ENCODE peak calls at places on chromosomes 6 and 20, in seven cellular contexts. O is mesendoderm; M is endodermal cell; H is CD8-positive, alpha-beta T cell; I is tibial artery; C is fibroblast of lung; Y is cardiac muscle cell. T is an unnamed sample.

GRCh38 chr20:57409672-57410397 is 18.6 kb downstream of the RBM38 start:
- DNase-seq in I (no peak), O (no peak), M (no peak), C (no peak), H (no peak), Y (peak), T (no peak)

GRCh38 chr6:116059713-116060571 is 749 bp downstream of the FRK start:
- DNase-seq in O (no peak), C (peak), I (no peak), H (no peak), Y (no peak), M (no peak), T (no peak)

GRCh38 chr6:66418906-66419305 is 711.9 kb upstream of the EYS start:
- DNase-seq in I (no peak), Y (no peak), M (no peak), O (no peak), C (no peak), H (no peak), T (no peak)

GRCh38 chr6:35596448-35597442 is 84.0 kb upstream of the TULP1 start:
- DNase-seq in H (no peak), M (no peak), O (no peak), Y (no peak), I (no peak), C (peak), T (no peak)

GRCh38 chr6:52457096-52457495 is 37.0 kb downstream of the EFHC1 start:
- DNase-seq in Y (no peak), O (no peak), C (no peak), I (no peak), H (no peak), M (no peak), T (no peak)

GRCh38 chr6:131159578-131159977 is 24.3 kb downstream of the AKAP7 start:
- DNase-seq in I (no peak), Y (no peak), C (peak), H (no peak), M (no peak), O (no peak), T (no peak)

GRCh38 chr6:13413906-13414555 is 73.4 kb downstream of the GFOD1 start:
- DNase-seq in O (no peak), I (peak), H (no peak), Y (no peak), M (no peak), C (peak), T (no peak)

GRCh38 chr20:19802492-19803158 is 44.6 kb downstream of the RIN2 start:
- DNase-seq in I (no peak), C (no peak), O (peak), M (peak), H (no peak), Y (peak), T (peak)

GRCh38 chr6:45555981-45556771 is 178.4 kb upstream of the SUPT3H start:
- DNase-seq in O (no peak), C (peak), I (no peak), M (no peak), Y (no peak), H (no peak), T (no peak)

GRCh38 chr6:3213334-3213695 is 14.1 kb downstream of the TUBB2B start:
- DNase-seq in O (no peak), H (no peak), I (no peak), Y (no peak), M (no peak), C (no peak), T (no peak)

GRCh38 chr6:69705954-69706353 is 90.9 kb downstream of the LMBRD1 start:
- DNase-seq in H (no peak), I (no peak), O (peak), M (peak), C (no peak), Y (no peak), T (peak)

GRCh38 chr6:26553264-26553738 is 15.1 kb downstream of the HMGN4 start:
- DNase-seq in C (peak), H (peak), O (peak), M (peak), I (peak), Y (peak), T (no peak)

GRCh38 chr20:47551841-47552240 is 50.2 kb downstream of the NCOA3 start:
- DNase-seq in M (no peak), C (no peak), H (no peak), I (no peak), O (peak), Y (peak), T (peak)

GRCh38 chr6:1388927-1389790 is at the start of gene FOXF2:
- DNase-seq in C (peak), Y (peak), O (peak), M (peak), H (no peak), I (no peak), T (peak)

GRCh38 chr20:17690144-17690543 is 8.1 kb upstream of the RRBP1 start:
- DNase-seq in I (no peak), Y (no peak), C (no peak), O (no peak), H (no peak), M (no peak), T (no peak)

GRCh38 chr6:39128832-39129231 is 13.8 kb upstream of the SAYSD1 start:
- DNase-seq in C (no peak), H (no peak), Y (no peak), O (no peak), M (no peak), I (no peak), T (no peak)

GRCh38 chr6:14732845-14733757 is 512.8 kb upstream of the JARID2 start:
- DNase-seq in M (peak), I (no peak), C (peak), O (peak), H (no peak), Y (no peak), T (peak)

GRCh38 chr20:44247676-44248419 is 740 bp downstream of the GDAP1L1 start:
- DNase-seq in Y (peak), H (no peak), O (peak), I (no peak), M (peak), C (peak), T (peak)

GRCh38 chr20:47972916-47973309 is 187.6 kb upstream of the SULF2 start:
- DNase-seq in C (no peak), O (no peak), I (no peak), M (no peak), H (no peak), Y (no peak), T (no peak)

GRCh38 chr6:157329829-157330228 is 6.5 kb upstream of the TMEM242 start:
- DNase-seq in H (no peak), Y (no peak), M (no peak), I (no peak), C (no peak), O (peak), T (no peak)

GRCh38 chr6:108588586-108588985 is 27.9 kb downstream of the FOXO3 start:
- DNase-seq in M (peak), Y (no peak), C (peak), O (peak), H (no peak), I (no peak), T (no peak)

GRCh38 chr6:28953039-28953872 is 29.5 kb upstream of the TRIM27 start:
- DNase-seq in C (peak), I (no peak), H (peak), M (peak), Y (peak), O (peak), T (peak)

GRCh38 chr6:137882225-137882961 is 15.3 kb downstream of the TNFAIP3 start:
- DNase-seq in C (no peak), I (no peak), H (no peak), O (no peak), M (no peak), Y (no peak), T (no peak)

GRCh38 chr6:129901910-129902309 is 40.8 kb upstream of the TMEM244 start:
- DNase-seq in I (no peak), O (no peak), H (no peak), Y (no peak), C (no peak), M (no peak), T (no peak)

GRCh38 chr6:89254569-89254968 is 37.4 kb upstream of the GABRR1 start:
- DNase-seq in I (no peak), H (no peak), C (no peak), Y (no peak), M (no peak), O (no peak), T (no peak)

GRCh38 chr20:50380697-50381040 is 129.5 kb upstream of the PTPN1 start:
- DNase-seq in Y (no peak), O (no peak), C (peak), I (no peak), M (no peak), H (no peak), T (peak)

GRCh38 chr20:57308451-57309410 is 20.9 kb upstream of the SPO11 start:
- DNase-seq in H (no peak), O (no peak), I (no peak), M (no peak), Y (no peak), C (no peak), T (no peak)

GRCh38 chr6:25017932-25018581 is 82.3 kb upstream of the RIPOR2 start:
- DNase-seq in O (peak), M (peak), H (peak), Y (peak), C (peak), I (peak), T (no peak)

GRCh38 chr6:52130440-52130839 is 43.0 kb upstream of the PKHD1 start:
- DNase-seq in I (no peak), O (peak), H (no peak), C (no peak), Y (no peak), M (no peak), T (no peak)

GRCh38 chr6:57172136-57173055 is at the start of gene BAG2:
- DNase-seq in C (peak), I (peak), M (peak), Y (peak), H (peak), O (peak), T (peak)

GRCh38 chr20:46746972-46747371 is 37.5 kb downstream of the SLC2A10 start:
- DNase-seq in C (peak), I (no peak), H (no peak), M (no peak), Y (no peak), O (peak), T (peak)

GRCh38 chr6:77463308-77463880 is at the start of gene HTR1B:
- DNase-seq in I (no peak), C (no peak), H (no peak), Y (peak), M (peak), O (peak), T (peak)

GRCh38 chr6:25395731-25396130 is 116.6 kb downstream of the CARMIL1 start:
- DNase-seq in H (no peak), M (no peak), I (no peak), C (no peak), O (no peak), Y (no peak), T (no peak)

GRCh38 chr6:159117031-159117430 is 52.2 kb upstream of the FNDC1 start:
- DNase-seq in C (peak), H (no peak), Y (no peak), I (no peak), M (no peak), O (no peak), T (no peak)
- H3K27ac ChIP-seq in C (no peak), H (no peak), Y (no peak), I (no peak), M (no peak), O (no peak), T (no peak)

DNA sequence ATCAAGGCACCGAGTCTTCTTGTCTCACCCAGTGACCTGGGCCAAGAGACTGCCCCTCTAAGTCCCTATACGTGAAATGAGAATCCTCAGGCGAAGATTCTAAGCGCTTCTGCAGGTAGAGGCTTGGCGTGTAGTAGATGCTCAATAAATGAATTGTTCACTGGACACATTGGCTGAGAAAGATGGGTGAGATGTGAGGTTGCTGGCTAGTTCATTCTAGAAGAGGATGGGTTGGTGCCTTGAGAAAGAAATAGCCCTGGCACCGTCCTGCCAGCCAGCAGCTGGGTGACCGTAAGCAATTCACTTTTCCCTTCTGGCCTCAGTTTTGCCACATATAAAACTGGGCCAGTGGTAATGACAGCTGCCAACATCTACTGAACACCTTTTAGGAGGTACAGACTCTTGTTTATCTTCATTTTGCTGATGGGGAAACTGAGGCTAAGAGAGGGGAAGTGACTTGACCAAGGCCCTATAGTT is 1.4 kb downstream of the SRC start:
- DNase-seq in O (no peak), H (no peak), I (no peak), C (no peak), Y (no peak), M (no peak), T (no peak)
- H3K4me3 ChIP-seq in O (no peak), H (no peak), I (peak), C (peak), Y (no peak), M (peak), T (peak)

DNA sequence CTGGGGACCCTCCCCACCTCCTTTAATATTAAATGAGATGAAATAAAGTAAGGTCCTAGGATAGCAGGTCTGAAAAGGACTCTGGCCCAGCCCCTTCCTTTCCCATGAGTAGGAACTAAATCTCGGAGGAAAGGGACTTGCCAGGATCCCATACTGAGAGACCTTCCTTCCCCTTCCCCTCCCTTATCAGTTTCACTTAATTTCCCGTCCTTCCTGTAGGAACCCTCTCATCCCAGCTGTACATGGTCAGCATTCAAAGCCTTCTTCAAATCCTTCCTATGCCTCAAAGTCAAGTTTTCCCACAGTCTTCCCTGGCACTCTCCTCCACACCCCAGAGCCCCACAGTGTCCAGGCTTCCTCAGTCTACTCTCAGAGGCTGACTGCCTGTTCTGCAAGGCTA is 71.3 kb upstream of the MYL9 start:
- DNase-seq in H (no peak), Y (no peak), I (no peak), M (no peak), O (no peak), C (no peak), T (no peak)
- H3K27ac ChIP-seq in H (no peak), Y (no peak), I (peak), M (no peak), O (no peak), C (no peak), T (peak)

GRCh38 chr6:97626586-97627441 is 343.8 kb upstream of the MMS22L start:
- DNase-seq in M (no peak), I (no peak), C (peak), H (no peak), Y (no peak), O (no peak), T (no peak)
- H3K4me3 ChIP-seq in M (no peak), I (peak), C (peak), H (no peak), Y (no peak), O (no peak), T (no peak)

GRCh38 chr20:63837134-63837429 is 6.0 kb upstream of the ZBTB46 start:
- DNase-seq in M (no peak), I (no peak), Y (no peak), H (no peak), C (no peak), O (no peak), T (no peak)

GRCh38 chr20:63836335-63837133 is 5.5 kb upstream of the ZBTB46 start:
- DNase-seq in O (no peak), C (no peak), Y (no peak), M (no peak), H (no peak), I (no peak), T (no peak)

GRCh38 chr20:63833776-63834544 is 2.9 kb upstream of the ZBTB46 start:
- DNase-seq in H (no peak), C (peak), I (no peak), O (no peak), Y (no peak), M (no peak), T (no peak)

GRCh38 chr20:63834545-63834880 is 3.4 kb upstream of the ZBTB46 start:
- DNase-seq in H (no peak), I (no peak), O (no peak), Y (no peak), C (no peak), M (no peak), T (no peak)

GRCh38 chr20:63835031-63835858 is 4.2 kb upstream of the ZBTB46 start:
- DNase-seq in Y (peak), O (peak), M (peak), I (peak), C (peak), H (no peak), T (peak)
- H3K27ac ChIP-seq in Y (peak), O (no peak), M (no peak), I (peak), C (no peak), H (no peak), T (peak)

DNA sequence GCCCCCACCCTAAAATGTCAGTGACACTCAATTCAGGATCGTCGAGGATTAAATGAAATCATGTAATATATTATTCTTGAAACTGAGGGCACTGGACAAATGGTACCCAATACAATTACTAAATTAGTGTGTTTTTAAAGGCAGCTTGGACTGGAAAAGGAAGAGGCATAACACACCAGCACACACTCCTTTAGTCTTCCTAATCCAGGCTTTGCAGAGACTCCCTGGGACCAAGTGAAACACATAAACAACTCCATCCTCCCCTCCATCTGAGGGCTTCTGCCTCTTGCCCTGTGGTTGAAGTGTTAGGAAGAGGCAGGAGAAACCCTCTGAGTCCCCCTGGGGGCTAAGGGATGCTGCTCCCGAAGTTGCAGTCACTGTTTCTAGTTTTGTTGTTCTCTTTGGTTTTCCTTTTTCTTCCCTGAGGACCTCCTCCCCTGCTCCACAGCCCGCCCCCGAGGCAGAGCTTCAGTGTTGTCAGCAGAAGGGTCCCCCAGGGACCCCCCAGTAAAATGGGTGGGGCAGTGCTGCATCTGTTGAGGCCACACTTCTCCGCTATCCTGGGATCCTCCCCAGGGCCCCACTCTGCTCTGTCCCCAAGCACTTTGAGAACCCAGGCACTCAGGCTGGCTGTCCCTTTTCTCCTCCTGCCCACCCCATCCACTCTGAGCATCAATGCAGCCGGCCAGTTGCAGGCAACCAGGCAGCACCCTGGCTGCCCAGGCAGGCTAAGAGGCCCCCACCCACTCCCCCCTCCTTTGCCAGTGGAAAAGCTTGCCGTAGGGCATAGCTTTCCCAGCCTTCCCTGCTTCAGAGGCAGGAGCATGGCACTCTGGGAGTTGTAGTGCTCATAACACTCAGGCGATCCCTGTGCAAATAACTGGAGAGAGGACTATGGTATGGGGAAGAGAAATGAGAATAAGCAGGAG is 5.9 kb downstream of the TMEM63B start:
- DNase-seq in C (peak), Y (peak), O (peak), I (peak), H (no peak), M (peak), T (peak)
- H3K4me3 ChIP-seq in C (no peak), Y (no peak), O (no peak), I (peak), H (no peak), M (no peak), T (no peak)

GRCh38 chr6:149233056-149233715 is 84.3 kb upstream of the TAB2 start:
- DNase-seq in M (peak), I (no peak), Y (no peak), H (no peak), C (peak), O (peak), T (peak)
- H3K27ac ChIP-seq in M (peak), I (no peak), Y (no peak), H (peak), C (no peak), O (peak), T (peak)

T was measured in A549.